ENCODE peak calls at places on chromosomes 4 and X, in eight cellular contexts. Q is A172; P is mesendoderm; B is GM03348; Y is ovary; W is GM23248; I is CD4-positive, CD25-positive, alpha-beta regulatory T cell; U is substantia nigra. C is an unnamed sample.

GRCh38 chrX:138756234-138756633 is 44.7 kb upstream of the FGF13 start:
- DNase-seq in P (peak; percentile 78), Y (peak; percentile 21), B (peak; percentile 75), Q (peak; percentile 17), W (peak; percentile 83), I (no peak), U (no peak), C (no peak)

GRCh38 chrX:71514367-71515038 is 18.4 kb upstream of the OGT start:
- DNase-seq in P (peak; percentile 38), B (peak; percentile 13), W (peak; percentile 0), I (no peak), Y (no peak), U (no peak), Q (no peak), C (peak; percentile 7)

GRCh38 chr4:19645589-19645988 is 606.1 kb upstream of the SLIT2 start:
- DNase-seq in Q (no peak), P (no peak), I (no peak), W (no peak), B (no peak), U (no peak), Y (no peak), C (no peak)

GRCh38 chrX:121733514-121733913 is 686.1 kb downstream of the GLUD2 start:
- DNase-seq in Y (no peak), I (no peak), W (peak; percentile 33), U (no peak), B (no peak), Q (peak; percentile 0), P (no peak), C (no peak)

GRCh38 chr4:93183589-93183988 is 645.0 kb upstream of the ATOH1 start:
- DNase-seq in P (no peak), Y (no peak), B (no peak), U (no peak), W (no peak), I (no peak), Q (no peak), C (no peak)

GRCh38 chrX:131728295-131729145 is 184.6 kb downstream of the OR13H1 start:
- DNase-seq in I (no peak), Q (no peak), B (no peak), P (no peak), U (peak; percentile 43), Y (peak; percentile 84), W (no peak), C (no peak)

GRCh38 chr4:152535903-152536544 is at the start of gene FBXW7:
- DNase-seq in U (peak; percentile 96), I (peak; percentile 100), Q (peak; percentile 95), P (peak; percentile 100), Y (peak; percentile 99), W (peak; percentile 98), B (peak; percentile 99), C (peak; percentile 87)

GRCh38 chrX:107700317-107700774 is 72.0 kb downstream of the PRPS1 start:
- DNase-seq in I (no peak), U (no peak), P (no peak), B (peak; percentile 35), Y (no peak), Q (no peak), W (peak; percentile 55), C (no peak)

GRCh38 chrX:153406011-153406410 is 4.9 kb upstream of the PNMA6E start:
- DNase-seq in P (no peak), I (no peak), Y (no peak), U (no peak), B (no peak), W (no peak), Q (no peak), C (no peak)

GRCh38 chr4:113561758-113562157 is 199.8 kb downstream of the CAMK2D start:
- DNase-seq in P (no peak), B (no peak), U (no peak), I (no peak), Q (no peak), W (no peak), Y (no peak), C (no peak)

GRCh38 chr4:10526431-10527222 is 69.4 kb upstream of the ZNF518B start:
- DNase-seq in B (no peak), I (no peak), Y (no peak), Q (no peak), P (peak; percentile 28), U (no peak), W (no peak), C (no peak)

GRCh38 chrX:78199851-78200250 is 60.4 kb upstream of the TAF9B start:
- DNase-seq in W (peak; percentile 26), Q (peak; percentile 13), U (no peak), P (peak; percentile 10), I (no peak), B (peak; percentile 7), Y (no peak), C (no peak)

GRCh38 chr4:2416564-2417195 is 1.8 kb downstream of the ZFYVE28 start:
- DNase-seq in U (no peak), W (peak; percentile 59), Y (no peak), P (peak; percentile 80), Q (no peak), B (peak; percentile 51), I (no peak), C (no peak)

GRCh38 chrX:153381684-153382532 is 19.2 kb downstream of the PNMA6E start:
- DNase-seq in I (no peak), B (peak; percentile 60), Q (peak; percentile 27), Y (peak; percentile 83), P (peak; percentile 63), U (no peak), W (peak; percentile 89), C (no peak)

GRCh38 chr4:163542275-163542674 is 47.8 kb downstream of the TMA16 start:
- DNase-seq in W (peak; percentile 80), U (no peak), I (no peak), B (peak; percentile 36), Y (no peak), Q (peak; percentile 58), P (peak; percentile 83), C (no peak)

GRCh38 chrX:77527233-77528001 is 80.2 kb downstream of the FGF16 start:
- DNase-seq in W (no peak), U (no peak), Q (no peak), Y (peak; percentile 58), I (no peak), P (peak; percentile 15), B (peak; percentile 2), C (no peak)

GRCh38 chr4:165711436-165711835 is 161.6 kb upstream of the TLL1 start:
- DNase-seq in P (no peak), Q (no peak), Y (no peak), I (no peak), W (no peak), B (no peak), U (no peak), C (no peak)

GRCh38 chr4:21885770-21886169 is 62.8 kb downstream of the KCNIP4 start:
- DNase-seq in I (no peak), Y (no peak), U (no peak), W (peak; percentile 50), B (peak; percentile 25), Q (no peak), P (no peak), C (no peak)

GRCh38 chr4:34328939-34329338 is 1915.4 kb downstream of the ARAP2 start:
- DNase-seq in I (no peak), U (no peak), W (no peak), B (no peak), Q (no peak), Y (no peak), P (no peak), C (no peak)

GRCh38 chr4:37666625-37667071 is 19.5 kb downstream of the RELL1 start:
- DNase-seq in I (no peak), W (peak; percentile 95), Q (peak; percentile 94), U (no peak), P (peak; percentile 79), B (peak; percentile 71), Y (no peak), C (no peak)

GRCh38 chrX:41559662-41560061 is 112.5 kb downstream of the NYX start:
- DNase-seq in Q (peak; percentile 27), I (no peak), B (peak; percentile 7), U (no peak), Y (peak; percentile 40), P (no peak), W (peak; percentile 74), C (no peak)

GRCh38 chrX:135295238-135295943 is 13.9 kb upstream of the ETDC start:
- DNase-seq in B (no peak), I (peak; percentile 37), Q (no peak), U (no peak), P (peak; percentile 79), Y (peak; percentile 25), W (no peak), C (no peak)

GRCh38 chr4:7155611-7156071 is 36.7 kb upstream of the SORCS2 start:
- DNase-seq in U (no peak), W (peak; percentile 21), P (no peak), I (no peak), Y (no peak), B (no peak), Q (peak; percentile 8), C (no peak)

GRCh38 chr4:113636877-113637276 is 124.7 kb downstream of the CAMK2D start:
- DNase-seq in B (peak; percentile 31), Q (peak; percentile 68), U (no peak), W (peak; percentile 15), Y (no peak), P (peak; percentile 60), I (no peak), C (no peak)

GRCh38 chrX:7133036-7133412 is 14.5 kb upstream of the STS start:
- DNase-seq in Q (no peak), P (peak; percentile 69), W (peak; percentile 10), Y (no peak), U (no peak), I (no peak), B (peak; percentile 4), C (no peak)

GRCh38 chrX:8913665-8914409 is 112.7 kb upstream of the FAM9A start:
- DNase-seq in W (peak; percentile 81), Y (peak; percentile 19), U (no peak), P (no peak), I (no peak), Q (no peak), B (peak; percentile 65), C (no peak)